ENCODE peak calls at places on chromosomes 16 and 17, in ten cellular contexts. One of them, this sample, is unnamed.
A peak's percentile ranks its signal among the peaks of the same experiment; 100 is the strongest.

GRCh38 chr17:48719642-48720262 is 2.6 kb downstream of the PRAC1 start:
- DNase-seq in MM.1S: no peak
- DNase-seq in dorsolateral prefrontal cortex: no peak
- DNase-seq in neural progenitor cell: peak; percentile 74
- DNase-seq in ascending aorta: no peak
- DNase-seq in NB4: no peak
- DNase-seq in GM12865: no peak
- DNase-seq in breast epithelium: no peak
- DNase-seq in spleen: no peak
- DNase-seq in GM06990: no peak
- DNase-seq in this sample: no peak

GRCh38 chr17:50275279-50275678 is 1.0 kb downstream of the TMEM92 start:
- DNase-seq in MM.1S: no peak
- DNase-seq in dorsolateral prefrontal cortex: no peak
- DNase-seq in neural progenitor cell: no peak
- DNase-seq in ascending aorta: no peak
- DNase-seq in NB4: no peak
- DNase-seq in GM12865: no peak
- DNase-seq in breast epithelium: no peak
- DNase-seq in spleen: peak; percentile 23
- DNase-seq in GM06990: no peak
- DNase-seq in this sample: no peak

GRCh38 chr17:69900101-69900500 is 174.9 kb upstream of the KCNJ16 start:
- DNase-seq in MM.1S: peak; percentile 30
- DNase-seq in dorsolateral prefrontal cortex: no peak
- DNase-seq in neural progenitor cell: no peak
- DNase-seq in ascending aorta: no peak
- DNase-seq in NB4: no peak
- DNase-seq in GM12865: no peak
- DNase-seq in breast epithelium: no peak
- DNase-seq in spleen: no peak
- DNase-seq in GM06990: no peak
- DNase-seq in this sample: no peak

GRCh38 chr17:4785311-4786110 is 653 bp downstream of the VMO1 start:
- DNase-seq in MM.1S: no peak
- DNase-seq in dorsolateral prefrontal cortex: no peak
- DNase-seq in neural progenitor cell: no peak
- DNase-seq in ascending aorta: no peak
- DNase-seq in NB4: no peak
- DNase-seq in GM12865: no peak
- DNase-seq in breast epithelium: no peak
- DNase-seq in spleen: no peak
- DNase-seq in GM06990: no peak
- DNase-seq in this sample: no peak

GRCh38 chr16:11752856-11753255 is 10.2 kb upstream of the TXNDC11 start:
- DNase-seq in MM.1S: no peak
- DNase-seq in dorsolateral prefrontal cortex: no peak
- DNase-seq in neural progenitor cell: no peak
- DNase-seq in ascending aorta: no peak
- DNase-seq in NB4: no peak
- DNase-seq in GM12865: no peak
- DNase-seq in breast epithelium: no peak
- DNase-seq in spleen: no peak
- DNase-seq in GM06990: no peak
- DNase-seq in this sample: no peak

GRCh38 chr17:6231886-6232767 is 161.9 kb downstream of the WSCD1 start:
- DNase-seq in MM.1S: no peak
- DNase-seq in dorsolateral prefrontal cortex: no peak
- DNase-seq in neural progenitor cell: no peak
- DNase-seq in ascending aorta: no peak
- DNase-seq in NB4: peak; percentile 61
- DNase-seq in GM12865: no peak
- DNase-seq in breast epithelium: no peak
- DNase-seq in spleen: peak; percentile 43
- DNase-seq in GM06990: no peak
- DNase-seq in this sample: no peak

GRCh38 chr17:36609498-36609862 is 8.1 kb downstream of the MRM1 start:
- DNase-seq in MM.1S: no peak
- DNase-seq in dorsolateral prefrontal cortex: no peak
- DNase-seq in neural progenitor cell: no peak
- DNase-seq in ascending aorta: no peak
- DNase-seq in NB4: no peak
- DNase-seq in GM12865: no peak
- DNase-seq in breast epithelium: no peak
- DNase-seq in spleen: no peak
- DNase-seq in GM06990: no peak
- DNase-seq in this sample: no peak

GRCh38 chr16:15539197-15539596 is 103.8 kb downstream of the MARF1 start:
- DNase-seq in MM.1S: no peak
- DNase-seq in dorsolateral prefrontal cortex: no peak
- DNase-seq in neural progenitor cell: peak; percentile 55
- DNase-seq in ascending aorta: no peak
- DNase-seq in NB4: peak; percentile 46
- DNase-seq in GM12865: peak; percentile 7
- DNase-seq in breast epithelium: no peak
- DNase-seq in spleen: no peak
- DNase-seq in GM06990: no peak
- DNase-seq in this sample: no peak

GRCh38 chr17:78174332-78174869 is 6.0 kb downstream of the SYNGR2 start:
- DNase-seq in MM.1S: peak; percentile 55
- DNase-seq in dorsolateral prefrontal cortex: peak; percentile 82
- DNase-seq in neural progenitor cell: no peak
- DNase-seq in ascending aorta: peak; percentile 58
- DNase-seq in NB4: no peak
- DNase-seq in GM12865: peak; percentile 51
- DNase-seq in breast epithelium: peak; percentile 88
- DNase-seq in spleen: peak; percentile 94
- DNase-seq in GM06990: no peak
- DNase-seq in this sample: no peak

GRCh38 chr17:78173025-78173715 is 4.8 kb downstream of the SYNGR2 start:
- DNase-seq in MM.1S: peak; percentile 94
- DNase-seq in dorsolateral prefrontal cortex: no peak
- DNase-seq in neural progenitor cell: no peak
- DNase-seq in ascending aorta: no peak
- DNase-seq in NB4: no peak
- DNase-seq in GM12865: peak; percentile 93
- DNase-seq in breast epithelium: no peak
- DNase-seq in spleen: no peak
- DNase-seq in GM06990: peak; percentile 71
- DNase-seq in this sample: no peak

GRCh38 chr17:78176548-78177025 is 8.2 kb downstream of the SYNGR2 start:
- DNase-seq in MM.1S: peak; percentile 73
- DNase-seq in dorsolateral prefrontal cortex: peak; percentile 67
- DNase-seq in neural progenitor cell: peak; percentile 79
- DNase-seq in ascending aorta: no peak
- DNase-seq in NB4: peak; percentile 77
- DNase-seq in GM12865: peak; percentile 87
- DNase-seq in breast epithelium: no peak
- DNase-seq in spleen: peak; percentile 96
- DNase-seq in GM06990: peak; percentile 87
- DNase-seq in this sample: peak; percentile 51

GRCh38 chr17:78175643-78175981 is 7.2 kb downstream of the SYNGR2 start:
- DNase-seq in MM.1S: no peak
- DNase-seq in dorsolateral prefrontal cortex: no peak
- DNase-seq in neural progenitor cell: no peak
- DNase-seq in ascending aorta: no peak
- DNase-seq in NB4: no peak
- DNase-seq in GM12865: no peak
- DNase-seq in breast epithelium: no peak
- DNase-seq in spleen: no peak
- DNase-seq in GM06990: no peak
- DNase-seq in this sample: no peak

GRCh38 chr17:78174870-78175642 is 6.7 kb downstream of the SYNGR2 start:
- DNase-seq in MM.1S: no peak
- DNase-seq in dorsolateral prefrontal cortex: no peak
- DNase-seq in neural progenitor cell: peak; percentile 33
- DNase-seq in ascending aorta: no peak
- DNase-seq in NB4: no peak
- DNase-seq in GM12865: no peak
- DNase-seq in breast epithelium: peak; percentile 58
- DNase-seq in spleen: no peak
- DNase-seq in GM06990: no peak
- DNase-seq in this sample: no peak
- TF ChIP-seq CTCF in MM.1S: no peak
- TF ChIP-seq CTCF in dorsolateral prefrontal cortex: peak; percentile 1
- TF ChIP-seq CTCF in neural progenitor cell: peak; percentile 35
- TF ChIP-seq CTCF in ascending aorta: no peak
- TF ChIP-seq CTCF in NB4: no peak
- TF ChIP-seq CTCF in GM12865: no peak
- TF ChIP-seq CTCF in breast epithelium: no peak
- TF ChIP-seq CTCF in spleen: no peak
- TF ChIP-seq CTCF in GM06990: peak; percentile 1
- TF ChIP-seq CTCF in this sample: no peak

DNA sequence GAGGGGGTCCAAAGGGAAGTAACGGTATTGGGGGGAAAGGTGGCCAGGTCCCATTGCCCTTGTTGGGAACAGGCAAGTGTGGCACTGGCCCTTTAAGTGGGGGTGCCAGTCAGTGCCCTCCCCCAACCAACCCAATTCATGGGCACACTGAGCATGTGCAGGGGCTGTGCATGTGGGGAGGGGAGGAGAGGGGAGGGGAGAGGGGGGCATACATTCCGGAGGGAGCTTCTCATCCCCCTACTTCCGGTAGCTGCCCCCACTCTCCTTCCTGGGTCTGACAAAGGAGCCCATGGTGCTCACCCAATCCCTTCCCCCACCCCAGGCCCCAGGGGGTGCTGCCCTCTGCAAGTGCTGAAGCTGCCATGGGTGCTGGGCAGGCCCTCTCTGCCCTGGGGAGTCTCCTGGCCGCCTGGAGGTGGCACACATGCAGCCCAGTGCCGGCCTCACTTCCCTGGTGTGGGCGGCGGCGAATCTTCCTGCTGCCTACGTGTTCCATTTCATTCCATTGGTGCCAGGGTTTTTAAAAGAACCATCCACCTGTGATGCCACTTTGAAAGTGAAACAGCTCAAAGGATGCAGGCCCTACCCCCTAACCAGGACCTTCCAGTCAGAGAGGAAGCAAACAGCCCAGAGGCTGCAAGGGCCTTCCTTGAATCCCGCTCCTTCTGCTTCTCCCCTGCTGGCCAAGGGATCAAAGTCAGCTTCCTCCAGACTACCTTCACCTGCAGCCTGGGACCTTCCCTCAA is 11.0 kb downstream of the HEXIM2 start:
- DNase-seq in MM.1S: peak; percentile 56
- DNase-seq in dorsolateral prefrontal cortex: peak; percentile 85
- DNase-seq in neural progenitor cell: peak; percentile 62
- DNase-seq in ascending aorta: peak; percentile 29
- DNase-seq in NB4: peak; percentile 91
- DNase-seq in GM12865: peak; percentile 57
- DNase-seq in breast epithelium: peak; percentile 79
- DNase-seq in spleen: peak; percentile 88
- DNase-seq in GM06990: peak; percentile 65
- DNase-seq in this sample: peak; percentile 61
- H3K4me3 ChIP-seq in MM.1S: peak overlapping the region; percentile 45
- H3K4me3 ChIP-seq in dorsolateral prefrontal cortex: peak overlapping the region; percentile 49
- H3K4me3 ChIP-seq in neural progenitor cell: no peak overlapping the region
- H3K4me3 ChIP-seq in ascending aorta: peak overlapping the region; percentile 68
- H3K4me3 ChIP-seq in NB4: no peak overlapping the region
- H3K4me3 ChIP-seq in GM12865: peak overlapping the region; percentile 5
- H3K4me3 ChIP-seq in breast epithelium: peak overlapping the region; percentile 63
- H3K4me3 ChIP-seq in spleen: no peak overlapping the region
- H3K4me3 ChIP-seq in GM06990: peak overlapping the region; percentile 45
- H3K4me3 ChIP-seq in this sample: no peak overlapping the region

DNA sequence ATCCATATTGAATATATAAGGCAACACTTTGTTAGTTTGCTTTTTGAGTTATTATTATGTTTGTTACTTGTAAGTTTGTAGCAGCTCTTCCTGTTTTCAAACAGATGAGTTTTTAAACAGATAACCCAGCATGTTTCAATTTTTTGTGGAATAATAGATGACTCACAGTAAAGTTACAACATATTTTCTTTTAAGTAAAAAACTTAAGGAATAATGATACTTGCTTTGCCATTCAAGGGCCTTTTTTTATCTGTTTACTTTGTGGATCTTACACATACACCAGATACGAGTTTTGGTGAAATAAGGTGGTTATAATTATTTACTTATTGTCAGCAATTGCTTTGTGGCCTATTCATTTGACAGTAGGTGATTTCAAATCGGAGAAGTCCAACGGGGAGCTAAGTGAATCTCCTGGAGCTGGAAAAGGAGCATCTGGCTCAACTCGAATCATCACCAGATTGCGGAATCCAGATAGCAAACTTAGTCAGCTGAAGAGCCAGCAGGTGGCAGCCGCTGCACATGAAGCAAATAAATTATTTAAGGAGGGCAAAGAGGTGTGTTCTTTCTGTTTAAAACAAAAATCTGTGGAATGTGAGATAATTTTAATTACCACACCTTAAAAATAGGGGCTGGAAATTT is 66.3 kb downstream of the BPTF start:
- DNase-seq in MM.1S: no peak
- DNase-seq in dorsolateral prefrontal cortex: no peak
- DNase-seq in neural progenitor cell: peak; percentile 4
- DNase-seq in ascending aorta: no peak
- DNase-seq in NB4: peak; percentile 7
- DNase-seq in GM12865: no peak
- DNase-seq in breast epithelium: no peak
- DNase-seq in spleen: no peak
- DNase-seq in GM06990: no peak
- DNase-seq in this sample: peak; percentile 77
- TF ChIP-seq CTCF in MM.1S: no peak
- TF ChIP-seq CTCF in dorsolateral prefrontal cortex: peak; percentile 45
- TF ChIP-seq CTCF in neural progenitor cell: no peak
- TF ChIP-seq CTCF in ascending aorta: no peak
- TF ChIP-seq CTCF in NB4: no peak
- TF ChIP-seq CTCF in GM12865: no peak
- TF ChIP-seq CTCF in breast epithelium: no peak
- TF ChIP-seq CTCF in spleen: no peak
- TF ChIP-seq CTCF in GM06990: no peak
- TF ChIP-seq CTCF in this sample: peak; percentile 48

GRCh38 chr17:57811633-57812280 is 38.1 kb downstream of the MRPS23 start:
- DNase-seq in MM.1S: no peak
- DNase-seq in dorsolateral prefrontal cortex: no peak
- DNase-seq in neural progenitor cell: no peak
- DNase-seq in ascending aorta: no peak
- DNase-seq in NB4: peak; percentile 4
- DNase-seq in GM12865: no peak
- DNase-seq in breast epithelium: no peak
- DNase-seq in spleen: no peak
- DNase-seq in GM06990: no peak
- DNase-seq in this sample: no peak

GRCh38 chr17:57808882-57809281 is 41.0 kb downstream of the MRPS23 start:
- DNase-seq in MM.1S: no peak
- DNase-seq in dorsolateral prefrontal cortex: no peak
- DNase-seq in neural progenitor cell: no peak
- DNase-seq in ascending aorta: no peak
- DNase-seq in NB4: no peak
- DNase-seq in GM12865: no peak
- DNase-seq in breast epithelium: no peak
- DNase-seq in spleen: no peak
- DNase-seq in GM06990: no peak
- DNase-seq in this sample: no peak

GRCh38 chr17:57806083-57806830 is 43.6 kb downstream of the MRPS23 start:
- DNase-seq in MM.1S: no peak
- DNase-seq in dorsolateral prefrontal cortex: no peak
- DNase-seq in neural progenitor cell: no peak
- DNase-seq in ascending aorta: no peak
- DNase-seq in NB4: no peak
- DNase-seq in GM12865: no peak
- DNase-seq in breast epithelium: no peak
- DNase-seq in spleen: no peak
- DNase-seq in GM06990: no peak
- DNase-seq in this sample: no peak

GRCh38 chr17:57809879-57810278 is 40.0 kb downstream of the MRPS23 start:
- DNase-seq in MM.1S: no peak
- DNase-seq in dorsolateral prefrontal cortex: no peak
- DNase-seq in neural progenitor cell: no peak
- DNase-seq in ascending aorta: no peak
- DNase-seq in NB4: no peak
- DNase-seq in GM12865: no peak
- DNase-seq in breast epithelium: no peak
- DNase-seq in spleen: no peak
- DNase-seq in GM06990: no peak
- DNase-seq in this sample: no peak

GRCh38 chr17:57810740-57811632 is 38.9 kb downstream of the MRPS23 start:
- DNase-seq in MM.1S: no peak
- DNase-seq in dorsolateral prefrontal cortex: no peak
- DNase-seq in neural progenitor cell: no peak
- DNase-seq in ascending aorta: no peak
- DNase-seq in NB4: peak; percentile 76
- DNase-seq in GM12865: no peak
- DNase-seq in breast epithelium: peak; percentile 23
- DNase-seq in spleen: no peak
- DNase-seq in GM06990: no peak
- DNase-seq in this sample: peak; percentile 46
- H3K4me3 ChIP-seq in MM.1S: no peak overlapping the region
- H3K4me3 ChIP-seq in dorsolateral prefrontal cortex: peak overlapping the region; percentile 41
- H3K4me3 ChIP-seq in neural progenitor cell: no peak overlapping the region
- H3K4me3 ChIP-seq in ascending aorta: peak overlapping the region; percentile 58
- H3K4me3 ChIP-seq in NB4: no peak overlapping the region
- H3K4me3 ChIP-seq in GM12865: no peak overlapping the region
- H3K4me3 ChIP-seq in breast epithelium: peak overlapping the region; percentile 57
- H3K4me3 ChIP-seq in spleen: no peak overlapping the region
- H3K4me3 ChIP-seq in GM06990: no peak overlapping the region
- H3K4me3 ChIP-seq in this sample: no peak overlapping the region